ENCODE peak calls at places on chromosomes 7 and 10, in five cellular contexts. G is GM23248, P is PC-9, Q is PC-3, O is neural progenitor cell. B is an unnamed sample.

GRCh38 chr7:909358-910329 is 33.3 kb downstream of the GET4 start:
- DNase-seq in P (no peak), O (peak; percentile 58), Q (peak; percentile 23), G (peak; percentile 63), B (no peak)

GRCh38 chr7:133668296-133669060 is 415.6 kb downstream of the EXOC4 start:
- DNase-seq in G (peak; percentile 26), O (no peak), Q (peak; percentile 17), P (no peak), B (no peak)

GRCh38 chr10:44016589-44017482 is 368.1 kb downstream of the CXCL12 start:
- DNase-seq in P (no peak), G (peak; percentile 57), O (no peak), Q (no peak), B (no peak)

GRCh38 chr10:129741978-129742741 is 221.9 kb downstream of the EBF3 start:
- DNase-seq in P (no peak), Q (no peak), G (no peak), O (no peak), B (no peak)

GRCh38 chr7:99036531-99037175 is 107.3 kb downstream of the SMURF1 start:
- DNase-seq in P (no peak), G (peak; percentile 80), Q (peak; percentile 19), O (peak; percentile 73), B (peak; percentile 86)

GRCh38 chr10:77949167-77949566 is 22.6 kb upstream of the DLG5 start:
- DNase-seq in P (peak; percentile 94), O (peak; percentile 67), Q (peak; percentile 100), G (peak; percentile 85), B (peak; percentile 88)

GRCh38 chr10:62186999-62187695 is 81.5 kb downstream of the RTKN2 start:
- DNase-seq in P (no peak), O (no peak), G (peak; percentile 27), Q (peak; percentile 60), B (no peak)

GRCh38 chr7:101900103-101900502 is 82.7 kb downstream of the CUX1 start:
- DNase-seq in Q (no peak), G (peak; percentile 70), O (no peak), P (no peak), B (no peak)

GRCh38 chr10:51215956-51216834 is 141.9 kb downstream of the PRKG1 start:
- DNase-seq in O (no peak), G (peak; percentile 33), Q (no peak), P (no peak), B (no peak)

GRCh38 chr7:80770675-80771081 is 132.2 kb downstream of the CD36 start:
- DNase-seq in P (no peak), O (no peak), G (no peak), Q (no peak), B (peak; percentile 12)

GRCh38 chr7:48525726-48526374 is 354.6 kb downstream of the ABCA13 start:
- DNase-seq in P (no peak), Q (no peak), O (no peak), G (no peak), B (no peak)

GRCh38 chr7:41567350-41568114 is 135.4 kb downstream of the INHBA start:
- DNase-seq in G (no peak), Q (peak; percentile 30), P (no peak), O (no peak), B (no peak)

GRCh38 chr10:101066146-101066889 is 4.5 kb downstream of the KAZALD1 start:
- DNase-seq in G (peak; percentile 93), Q (peak; percentile 80), O (peak; percentile 76), P (peak; percentile 78), B (peak; percentile 74)

GRCh38 chr7:127760436-127761031 is 108.5 kb downstream of the SND1 start:
- DNase-seq in G (no peak), Q (no peak), P (no peak), O (no peak), B (no peak)

GRCh38 chr10:8280946-8281345 is 226.5 kb downstream of the GATA3 start:
- DNase-seq in G (no peak), Q (no peak), P (no peak), O (no peak), B (no peak)

GRCh38 chr10:43249962-43250624 is 16.8 kb downstream of the RASGEF1A start:
- DNase-seq in O (peak; percentile 51), Q (peak; percentile 36), P (peak; percentile 37), G (no peak), B (peak; percentile 53)

GRCh38 chr7:133987582-133987981 is 139.6 kb upstream of the LRGUK start:
- DNase-seq in P (no peak), G (no peak), O (no peak), Q (no peak), B (no peak)

GRCh38 chr7:78326870-78327269 is 528.3 kb downstream of the PHTF2 start:
- DNase-seq in O (no peak), Q (no peak), G (peak; percentile 47), P (peak; percentile 70), B (no peak)

GRCh38 chr7:25850730-25851129 is 301.3 kb upstream of the NFE2L3 start:
- DNase-seq in G (no peak), O (no peak), P (no peak), Q (no peak), B (no peak)
- H3K4me1 ChIP-seq in G (peaks cover 83% of the 10 kb centered on the region), O (peaks cover 29% of the 10 kb centered on the region), P (peaks cover 38% of the 10 kb centered on the region), Q (peaks cover 28% of the 10 kb centered on the region), B (peaks cover 15% of the 10 kb centered on the region)

DNA sequence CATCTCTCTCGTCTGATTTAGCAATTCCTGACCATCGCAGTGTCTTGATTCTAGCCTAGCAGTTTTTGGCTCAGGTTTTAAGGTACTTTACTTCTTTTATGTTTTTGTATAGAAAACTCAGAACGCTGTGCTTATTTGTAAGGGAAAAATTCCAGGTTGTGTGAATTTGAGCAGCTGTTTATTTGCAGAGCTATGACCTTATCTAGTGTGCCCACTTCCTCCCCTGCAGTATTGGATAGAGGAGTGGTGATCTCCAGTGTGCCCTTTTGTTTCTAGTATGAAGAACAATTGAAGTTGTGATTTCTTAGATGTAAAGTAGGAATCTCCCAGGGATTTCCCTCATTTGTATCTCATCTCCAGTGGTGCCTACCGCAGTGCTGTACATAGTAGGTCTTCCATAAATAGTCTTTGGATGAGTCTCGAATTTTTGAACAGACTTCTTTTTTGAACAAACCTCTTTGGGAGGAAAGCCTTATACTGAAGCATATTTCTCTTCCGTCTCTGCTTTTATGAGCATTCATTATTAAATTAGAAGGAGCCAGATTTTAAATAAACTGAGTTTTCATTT is 40.0 kb downstream of the GARS1 start:
- DNase-seq in P (no peak), Q (no peak), G (no peak), O (no peak), B (no peak)
- H3F3A ChIP-seq in P (peaks cover 35% of the 10 kb centered on the region), Q (no peaks in the 10 kb centered on the region), G (peaks cover 60% of the 10 kb centered on the region), O (no peaks in the 10 kb centered on the region), B (peaks cover 10% of the 10 kb centered on the region)

GRCh38 chr10:73780301-73780700 is 1.5 kb upstream of the CHCHD1 start:
- DNase-seq in Q (no peak), G (no peak), O (no peak), P (no peak), B (no peak)
- H3K4me1 ChIP-seq in Q (peaks cover 46% of the 10 kb centered on the region), G (peaks cover 25% of the 10 kb centered on the region), O (peaks cover 26% of the 10 kb centered on the region), P (peaks cover 26% of the 10 kb centered on the region), B (peaks cover 11% of the 10 kb centered on the region)

GRCh38 chr10:102211615-102212299 is 14.3 kb upstream of the ELOVL3 start:
- DNase-seq in Q (no peak), P (no peak), O (no peak), G (no peak), B (no peak)
- H3F3A ChIP-seq in Q (no peaks in the 10 kb centered on the region), P (no peaks in the 10 kb centered on the region), O (no peaks in the 10 kb centered on the region), G (no peaks in the 10 kb centered on the region), B (no peaks in the 10 kb centered on the region)

GRCh38 chr7:92794386-92794785 is 42.0 kb downstream of the CDK6 start:
- DNase-seq in O (no peak), G (no peak), Q (no peak), P (no peak), B (no peak)
- H3K4me1 ChIP-seq in O (peaks cover 24% of the 10 kb centered on the region), G (peaks cover 67% of the 10 kb centered on the region), Q (peaks cover 5% of the 10 kb centered on the region), P (no peaks in the 10 kb centered on the region), B (peaks cover 18% of the 10 kb centered on the region)

GRCh38 chr7:130909881-130910672 is 176.1 kb upstream of the KLF14 start:
- DNase-seq in G (peak; percentile 79), Q (peak; percentile 35), P (no peak), O (no peak), B (no peak)
- H3F3A ChIP-seq in G (peaks cover 91% of the 10 kb centered on the region), Q (peaks cover 56% of the 10 kb centered on the region), P (peaks cover 98% of the 10 kb centered on the region), O (no peaks in the 10 kb centered on the region), B (no peaks in the 10 kb centered on the region)

GRCh38 chr10:103197891-103198290 is 4.8 kb upstream of the NT5C2 start:
- DNase-seq in G (no peak), O (no peak), P (no peak), Q (no peak), B (no peak)

GRCh38 chr10:103193820-103194529 is 903 bp upstream of the NT5C2 start:
- DNase-seq in O (peak; percentile 31), Q (peak; percentile 81), G (peak; percentile 52), P (peak; percentile 15), B (peak; percentile 42)

GRCh38 chr10:103199498-103199897 is 6.4 kb upstream of the NT5C2 start:
- DNase-seq in Q (no peak), P (no peak), O (no peak), G (no peak), B (no peak)

GRCh38 chr10:103198648-103199047 is 5.6 kb upstream of the NT5C2 start:
- DNase-seq in G (no peak), O (no peak), P (no peak), Q (peak; percentile 2), B (no peak)

DNA sequence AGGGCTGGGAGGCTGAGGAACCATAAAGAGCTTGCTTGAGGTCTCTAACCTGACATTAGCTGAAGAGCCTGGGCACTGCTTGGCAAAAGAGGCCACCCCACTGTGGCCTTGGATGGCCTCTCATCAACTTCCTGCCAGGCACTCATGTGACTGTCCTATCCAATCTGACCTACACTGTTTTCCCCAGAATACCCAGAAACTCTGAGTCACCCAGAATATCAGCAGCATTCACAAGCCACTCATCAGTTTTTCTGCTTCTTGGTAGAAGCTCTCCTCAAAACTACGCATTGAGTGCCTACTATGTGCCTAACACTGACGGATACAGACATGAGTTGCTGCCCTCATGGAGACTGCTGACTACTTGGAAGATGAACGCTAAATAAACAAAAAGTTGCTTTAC is 4.1 kb upstream of the NT5C2 start:
- DNase-seq in Q (peak; percentile 37), G (peak; percentile 90), O (no peak), P (peak; percentile 39), B (no peak)
- H3K4me1 ChIP-seq in Q (peaks cover 23% of the 10 kb centered on the region), G (peaks cover 14% of the 10 kb centered on the region), O (peaks cover 11% of the 10 kb centered on the region), P (peaks cover 24% of the 10 kb centered on the region), B (peaks cover 25% of the 10 kb centered on the region)

DNA sequence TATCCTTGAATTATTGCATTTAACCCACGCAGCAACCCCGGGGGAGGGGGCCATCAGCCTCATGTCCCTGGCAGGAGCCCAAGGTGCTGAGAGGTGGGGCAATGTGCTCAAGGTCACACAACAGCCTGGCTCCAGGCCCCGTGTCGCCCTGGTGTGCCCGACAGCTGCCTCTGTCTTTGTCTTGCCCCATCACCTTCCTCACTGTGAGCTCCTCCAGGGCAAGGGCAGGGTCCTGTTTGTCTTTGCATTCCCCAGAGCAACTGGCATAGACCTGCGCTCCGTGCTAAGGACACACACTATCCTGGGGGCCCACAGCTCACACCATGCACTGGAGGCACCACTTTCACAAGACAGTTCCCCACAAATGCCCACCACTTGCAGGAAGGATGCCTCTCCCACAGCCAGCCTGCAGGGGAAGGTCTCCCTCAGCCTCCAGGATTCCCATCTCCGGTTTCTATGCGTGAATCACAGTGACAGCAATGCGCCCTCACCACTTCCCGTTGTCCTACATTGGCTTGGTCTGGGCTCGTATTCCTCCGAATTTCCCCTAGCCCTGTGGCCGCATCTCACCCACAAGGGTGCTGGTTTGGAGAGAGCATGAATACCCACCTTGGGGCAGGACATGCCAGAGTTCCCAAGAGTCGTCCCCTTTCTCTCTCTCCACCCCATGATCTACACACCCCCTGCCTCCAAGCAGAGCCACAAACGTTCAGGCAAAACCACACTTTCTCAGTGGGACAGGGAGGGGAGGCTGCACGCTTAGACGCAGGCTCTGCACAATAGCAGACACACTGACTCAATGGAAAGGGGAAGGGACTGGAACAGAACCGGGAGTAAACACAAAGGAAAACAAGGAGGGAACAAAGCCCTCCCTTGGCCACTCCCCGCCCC is 10.3 kb downstream of the ITPRIP start:
- DNase-seq in G (peak; percentile 93), P (peak; percentile 47), O (peak; percentile 91), Q (peak; percentile 80), B (peak; percentile 44)
- H3F3A ChIP-seq in G (peaks cover 59% of the 10 kb centered on the region), P (peaks cover 50% of the 10 kb centered on the region), O (peaks cover 44% of the 10 kb centered on the region), Q (no peaks in the 10 kb centered on the region), B (peaks cover 7% of the 10 kb centered on the region)